ENCODE peak calls at places on chromosomes 2 and 18, in eight cellular contexts. One of them, this sample, is unnamed.

GRCh38 chr2:37843554-37843953 is 81.5 kb upstream of the RMDN2 start:
- DNase-seq in heart right ventricle: no peak
- DNase-seq in astrocyte: peak; percentile 74
- DNase-seq in Panc1: no peak
- DNase-seq in tibial artery: no peak
- DNase-seq in esophagus squamous epithelium: no peak
- DNase-seq in lower lobe of right lung: no peak
- DNase-seq in A549: no peak
- DNase-seq in this sample: no peak

GRCh38 chr2:237790353-237790752 is 8.2 kb upstream of the RBM44 start:
- DNase-seq in lower lobe of right lung: no peak
- DNase-seq in astrocyte: peak; percentile 22
- DNase-seq in Panc1: no peak
- DNase-seq in A549: no peak
- DNase-seq in heart right ventricle: no peak
- DNase-seq in tibial artery: no peak
- DNase-seq in esophagus squamous epithelium: no peak
- DNase-seq in this sample: no peak

GRCh38 chr18:34322365-34323289 is 97.9 kb upstream of the NOL4 start:
- DNase-seq in lower lobe of right lung: peak; percentile 52
- DNase-seq in Panc1: peak; percentile 17
- DNase-seq in A549: peak; percentile 51
- DNase-seq in esophagus squamous epithelium: no peak
- DNase-seq in tibial artery: no peak
- DNase-seq in astrocyte: peak; percentile 46
- DNase-seq in heart right ventricle: peak; percentile 15
- DNase-seq in this sample: no peak

GRCh38 chr18:29154758-29155725 is 978.1 kb upstream of the CDH2 start:
- DNase-seq in lower lobe of right lung: no peak
- DNase-seq in heart right ventricle: no peak
- DNase-seq in Panc1: peak; percentile 88
- DNase-seq in A549: peak; percentile 45
- DNase-seq in esophagus squamous epithelium: no peak
- DNase-seq in astrocyte: peak; percentile 94
- DNase-seq in tibial artery: no peak
- DNase-seq in this sample: no peak

GRCh38 chr2:62208758-62209114 is 12.8 kb downstream of the B3GNT2 start:
- DNase-seq in tibial artery: no peak
- DNase-seq in A549: no peak
- DNase-seq in heart right ventricle: no peak
- DNase-seq in astrocyte: no peak
- DNase-seq in esophagus squamous epithelium: no peak
- DNase-seq in Panc1: no peak
- DNase-seq in lower lobe of right lung: no peak
- DNase-seq in this sample: no peak

GRCh38 chr2:29129586-29130281 is 14.5 kb downstream of the CLIP4 start:
- DNase-seq in tibial artery: no peak
- DNase-seq in heart right ventricle: no peak
- DNase-seq in esophagus squamous epithelium: no peak
- DNase-seq in A549: peak; percentile 58
- DNase-seq in Panc1: no peak
- DNase-seq in lower lobe of right lung: no peak
- DNase-seq in astrocyte: no peak
- DNase-seq in this sample: no peak

GRCh38 chr2:85277416-85278158 is 50.2 kb downstream of the TGOLN2 start:
- DNase-seq in A549: no peak
- DNase-seq in astrocyte: peak; percentile 73
- DNase-seq in heart right ventricle: peak; percentile 56
- DNase-seq in tibial artery: no peak
- DNase-seq in Panc1: no peak
- DNase-seq in lower lobe of right lung: no peak
- DNase-seq in esophagus squamous epithelium: no peak
- DNase-seq in this sample: no peak

GRCh38 chr2:101325425-101325824 is 16.9 kb upstream of the RNF149 start:
- DNase-seq in A549: no peak
- DNase-seq in tibial artery: no peak
- DNase-seq in heart right ventricle: no peak
- DNase-seq in Panc1: no peak
- DNase-seq in lower lobe of right lung: no peak
- DNase-seq in astrocyte: no peak
- DNase-seq in esophagus squamous epithelium: no peak
- DNase-seq in this sample: no peak

GRCh38 chr18:8615397-8616025 is 6.3 kb downstream of the RAB12 start:
- DNase-seq in esophagus squamous epithelium: no peak
- DNase-seq in Panc1: peak; percentile 53
- DNase-seq in tibial artery: peak; percentile 36
- DNase-seq in astrocyte: peak; percentile 95
- DNase-seq in heart right ventricle: no peak
- DNase-seq in lower lobe of right lung: no peak
- DNase-seq in A549: peak; percentile 43
- DNase-seq in this sample: no peak

GRCh38 chr18:21074336-21075323 is 37.0 kb downstream of the ROCK1 start:
- DNase-seq in astrocyte: no peak
- DNase-seq in A549: no peak
- DNase-seq in esophagus squamous epithelium: no peak
- DNase-seq in heart right ventricle: no peak
- DNase-seq in tibial artery: no peak
- DNase-seq in lower lobe of right lung: no peak
- DNase-seq in Panc1: no peak
- DNase-seq in this sample: no peak

GRCh38 chr2:241545113-241545512 is 13.4 kb upstream of the BOK start:
- DNase-seq in esophagus squamous epithelium: no peak
- DNase-seq in lower lobe of right lung: no peak
- DNase-seq in heart right ventricle: no peak
- DNase-seq in Panc1: no peak
- DNase-seq in tibial artery: no peak
- DNase-seq in astrocyte: peak; percentile 70
- DNase-seq in A549: no peak
- DNase-seq in this sample: no peak
- H3K4me1 ChIP-seq in esophagus squamous epithelium: no peaks in the 10 kb centered on the region
- H3K4me1 ChIP-seq in lower lobe of right lung: peaks cover 39% of the 10 kb centered on the region
- H3K4me1 ChIP-seq in heart right ventricle: peaks cover 15% of the 10 kb centered on the region
- H3K4me1 ChIP-seq in Panc1: peaks cover 13% of the 10 kb centered on the region
- H3K4me1 ChIP-seq in tibial artery: peaks cover 31% of the 10 kb centered on the region
- H3K4me1 ChIP-seq in astrocyte: peaks cover 49% of the 10 kb centered on the region
- H3K4me1 ChIP-seq in A549: peaks cover 21% of the 10 kb centered on the region
- H3K4me1 ChIP-seq in this sample: peaks cover 3% of the 10 kb centered on the region

DNA sequence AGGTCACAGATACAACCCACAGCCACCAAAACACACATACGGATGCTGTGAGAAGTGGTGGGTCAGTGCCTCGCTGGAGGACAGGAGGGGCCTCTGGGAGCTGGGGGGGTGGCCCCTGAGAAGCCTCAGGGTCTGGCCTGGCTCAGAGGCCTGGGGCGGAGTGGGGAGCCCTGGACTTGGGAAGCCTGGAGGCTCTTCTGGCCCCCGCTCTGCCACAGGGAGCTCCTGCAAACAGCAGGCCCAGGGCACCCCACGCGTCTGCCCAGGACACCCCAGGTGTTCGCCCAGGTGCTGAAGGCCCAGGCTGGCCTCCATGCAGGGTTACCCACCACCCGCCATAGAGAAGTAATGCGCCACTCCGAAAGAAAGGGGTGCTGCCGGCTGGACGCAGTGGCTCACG is 25.9 kb downstream of the THAP4 start:
- DNase-seq in lower lobe of right lung: no peak
- DNase-seq in Panc1: no peak
- DNase-seq in A549: no peak
- DNase-seq in heart right ventricle: no peak
- DNase-seq in astrocyte: no peak
- DNase-seq in esophagus squamous epithelium: no peak
- DNase-seq in tibial artery: no peak
- DNase-seq in this sample: no peak
- H3K4me3 ChIP-seq in lower lobe of right lung: no peak overlapping the region
- H3K4me3 ChIP-seq in Panc1: peak overlapping the region; percentile 55
- H3K4me3 ChIP-seq in A549: no peak overlapping the region
- H3K4me3 ChIP-seq in heart right ventricle: no peak overlapping the region
- H3K4me3 ChIP-seq in astrocyte: no peak overlapping the region
- H3K4me3 ChIP-seq in esophagus squamous epithelium: no peak overlapping the region
- H3K4me3 ChIP-seq in tibial artery: no peak overlapping the region
- H3K4me3 ChIP-seq in this sample: no peak overlapping the region

GRCh38 chr2:142290931-142291330 is 160.1 kb upstream of the LRP1B start:
- DNase-seq in A549: no peak
- DNase-seq in esophagus squamous epithelium: no peak
- DNase-seq in lower lobe of right lung: no peak
- DNase-seq in heart right ventricle: no peak
- DNase-seq in astrocyte: peak; percentile 34
- DNase-seq in Panc1: no peak
- DNase-seq in tibial artery: no peak
- DNase-seq in this sample: no peak

GRCh38 chr2:142291964-142292363 is 161.1 kb upstream of the LRP1B start:
- DNase-seq in Panc1: no peak
- DNase-seq in astrocyte: peak; percentile 59
- DNase-seq in lower lobe of right lung: no peak
- DNase-seq in A549: no peak
- DNase-seq in tibial artery: no peak
- DNase-seq in esophagus squamous epithelium: no peak
- DNase-seq in heart right ventricle: no peak
- DNase-seq in this sample: no peak

GRCh38 chr2:142285480-142285879 is 154.7 kb upstream of the LRP1B start:
- DNase-seq in lower lobe of right lung: no peak
- DNase-seq in tibial artery: no peak
- DNase-seq in heart right ventricle: no peak
- DNase-seq in A549: no peak
- DNase-seq in esophagus squamous epithelium: no peak
- DNase-seq in Panc1: no peak
- DNase-seq in astrocyte: no peak
- DNase-seq in this sample: no peak

GRCh38 chr2:142280846-142281245 is 150.0 kb upstream of the LRP1B start:
- DNase-seq in astrocyte: no peak
- DNase-seq in Panc1: no peak
- DNase-seq in heart right ventricle: no peak
- DNase-seq in A549: no peak
- DNase-seq in lower lobe of right lung: no peak
- DNase-seq in esophagus squamous epithelium: no peak
- DNase-seq in tibial artery: no peak
- DNase-seq in this sample: no peak

DNA sequence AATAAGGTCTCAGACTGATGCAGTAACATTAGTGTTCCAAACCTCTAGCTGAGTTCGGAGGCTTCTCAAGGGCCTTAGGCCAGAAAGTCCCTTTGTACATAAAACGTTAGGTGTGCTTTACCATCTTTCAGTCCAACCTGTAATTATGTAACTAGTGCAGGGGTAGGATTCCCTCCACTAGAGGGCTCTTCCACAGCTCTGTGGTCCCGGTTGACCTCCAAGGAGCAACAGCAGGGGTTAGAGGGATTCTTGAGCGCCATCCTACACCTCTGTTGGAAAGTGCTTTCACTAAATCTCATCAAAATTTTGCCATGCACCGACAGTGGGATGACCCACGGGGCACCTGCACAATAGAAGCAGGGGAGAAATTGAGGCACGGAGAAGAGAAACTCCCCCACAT is 155.8 kb upstream of the LRP1B start:
- DNase-seq in Panc1: no peak
- DNase-seq in esophagus squamous epithelium: no peak
- DNase-seq in astrocyte: no peak
- DNase-seq in heart right ventricle: no peak
- DNase-seq in A549: peak; percentile 42
- DNase-seq in tibial artery: no peak
- DNase-seq in lower lobe of right lung: no peak
- DNase-seq in this sample: no peak
- TF ChIP-seq CTCF in Panc1: peak; percentile 50
- TF ChIP-seq CTCF in esophagus squamous epithelium: no peak
- TF ChIP-seq CTCF in astrocyte: peak; percentile 11
- TF ChIP-seq CTCF in heart right ventricle: no peak
- TF ChIP-seq CTCF in A549: peak; percentile 47
- TF ChIP-seq CTCF in tibial artery: no peak
- TF ChIP-seq CTCF in lower lobe of right lung: no peak
- TF ChIP-seq CTCF in this sample: no peak

GRCh38 chr2:45884126-45884525 is 232.7 kb downstream of the PRKCE start:
- DNase-seq in lower lobe of right lung: no peak
- DNase-seq in heart right ventricle: no peak
- DNase-seq in tibial artery: no peak
- DNase-seq in astrocyte: no peak
- DNase-seq in A549: no peak
- DNase-seq in esophagus squamous epithelium: no peak
- DNase-seq in Panc1: no peak
- DNase-seq in this sample: no peak
- H3K4me1 ChIP-seq in lower lobe of right lung: peaks cover 67% of the 10 kb centered on the region
- H3K4me1 ChIP-seq in heart right ventricle: peaks cover 24% of the 10 kb centered on the region
- H3K4me1 ChIP-seq in tibial artery: peaks cover 55% of the 10 kb centered on the region
- H3K4me1 ChIP-seq in astrocyte: no peaks in the 10 kb centered on the region
- H3K4me1 ChIP-seq in A549: no peaks in the 10 kb centered on the region
- H3K4me1 ChIP-seq in esophagus squamous epithelium: peaks cover 7% of the 10 kb centered on the region
- H3K4me1 ChIP-seq in Panc1: no peaks in the 10 kb centered on the region
- H3K4me1 ChIP-seq in this sample: peaks cover 19% of the 10 kb centered on the region

This sample was measured in thoracic aorta.